ENCODE peak calls at places on chromosomes 1 and 21, in six cellular contexts. Y, O, Q, N, X and C are unnamed samples.
A peak's percentile ranks its signal among the peaks of the same experiment; 100 is the strongest.

GRCh38 chr1:154186852-154187501 is 4.9 kb downstream of the TPM3 start:
- DNase-seq in Y (no peak), O (no peak), Q (no peak), N (no peak), X (no peak), C (no peak)

GRCh38 chr1:77757066-77757584 is 2.5 kb downstream of the USP33 start:
- DNase-seq in Y (no peak), O (no peak), Q (no peak), N (no peak), X (no peak), C (no peak)

GRCh38 chr1:36393686-36394085 is 4.0 kb downstream of the LSM10 start:
- DNase-seq in Y (no peak), O (no peak), Q (no peak), N (no peak), X (peak; percentile 78), C (no peak)

GRCh38 chr21:45941338-45941710 is 40.2 kb upstream of the COL6A1 start:
- DNase-seq in Y (no peak), O (no peak), Q (no peak), N (no peak), X (no peak), C (no peak)

GRCh38 chr1:26833432-26834405 is 7.2 kb downstream of the ZDHHC18 start:
- DNase-seq in Y (peak; percentile 48), O (peak; percentile 76), Q (peak; percentile 52), N (no peak), X (no peak), C (peak; percentile 91)

GRCh38 chr1:228347181-228347580 is 59.5 kb downstream of the TRIM11 start:
- DNase-seq in Y (no peak), O (peak; percentile 14), Q (no peak), N (peak; percentile 17), X (peak; percentile 48), C (no peak)

GRCh38 chr1:165057956-165058355 is 298.6 kb downstream of the LMX1A start:
- DNase-seq in Y (no peak), O (no peak), Q (no peak), N (no peak), X (no peak), C (no peak)

GRCh38 chr1:145975216-145975615 is 10.7 kb downstream of the POLR3GL start:
- DNase-seq in Y (no peak), O (no peak), Q (no peak), N (no peak), X (no peak), C (no peak)

GRCh38 chr1:14614326-14614725 is 15.8 kb downstream of the KAZN start:
- DNase-seq in Y (no peak), O (no peak), Q (no peak), N (no peak), X (no peak), C (no peak)

GRCh38 chr1:9307303-9307702 is 14.6 kb downstream of the SPSB1 start:
- DNase-seq in Y (no peak), O (no peak), Q (no peak), N (no peak), X (no peak), C (no peak)
- H3K4me1 ChIP-seq in Y (peaks cover 26% of the 10 kb centered on the region), O (peaks cover 22% of the 10 kb centered on the region), Q (peaks cover 10% of the 10 kb centered on the region), N (peaks cover 52% of the 10 kb centered on the region), X (peaks cover 4% of the 10 kb centered on the region), C (no peaks in the 10 kb centered on the region)

GRCh38 chr1:11784993-11785769 is 20.6 kb downstream of the MTHFR start:
- DNase-seq in Y (peak; percentile 12), O (peak; percentile 85), Q (peak; percentile 68), N (peak; percentile 87), X (peak; percentile 91), C (peak; percentile 15)

GRCh38 chr1:11782127-11782708 is 20.2 kb downstream of the C1orf167 start:
- DNase-seq in Y (no peak), O (no peak), Q (no peak), N (no peak), X (peak; percentile 64), C (no peak)

GRCh38 chr1:11786168-11786567 is 19.6 kb downstream of the MTHFR start:
- DNase-seq in Y (no peak), O (no peak), Q (no peak), N (no peak), X (no peak), C (no peak)

GRCh38 chr1:11783556-11783955 is 21.6 kb downstream of the C1orf167 start:
- DNase-seq in Y (no peak), O (no peak), Q (no peak), N (no peak), X (no peak), C (no peak)

DNA sequence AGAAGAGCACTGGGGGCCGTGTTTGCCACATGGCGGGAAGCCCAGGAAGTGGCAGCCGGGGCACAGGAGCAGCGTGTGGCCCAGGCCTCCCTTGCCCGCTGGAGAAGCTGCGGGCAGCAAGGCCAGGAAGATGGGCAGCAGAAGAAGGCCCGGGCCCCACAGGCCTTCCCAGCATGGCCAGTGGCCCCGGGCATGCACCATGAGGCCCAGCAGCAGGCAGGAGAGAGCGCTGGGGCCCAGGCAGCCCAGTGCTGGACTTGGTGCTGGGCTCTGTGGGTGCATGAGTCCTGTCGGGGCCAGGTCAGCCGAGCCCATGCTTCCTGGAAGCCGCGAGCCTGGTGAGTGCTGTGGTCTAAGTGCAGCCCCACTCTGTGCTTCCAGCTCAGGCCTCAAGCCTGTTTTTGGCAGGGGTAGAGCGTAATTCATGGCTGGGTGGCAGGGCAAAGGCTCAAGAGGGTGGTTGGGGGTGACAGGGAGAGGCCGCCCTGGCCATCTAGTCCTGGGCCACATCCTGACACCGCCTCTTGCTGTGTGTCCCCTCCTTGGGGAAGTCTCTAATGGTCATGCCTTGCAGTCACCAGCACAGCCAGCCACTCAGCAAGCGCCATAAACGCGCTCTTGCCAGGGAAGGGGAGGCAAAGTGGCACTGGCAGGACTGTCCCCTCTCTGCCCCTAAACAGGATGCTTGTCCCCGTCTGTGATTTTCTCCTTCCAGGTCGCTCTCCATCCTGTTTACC is 21.3 kb downstream of the MTHFR start:
- DNase-seq in Y (no peak), O (no peak), Q (no peak), N (peak; percentile 67), X (peak; percentile 71), C (no peak)
- H3K27me3 ChIP-seq in Y (no peaks in the 10 kb centered on the region), O (no peaks in the 10 kb centered on the region), Q (no peaks in the 10 kb centered on the region), N (no peaks in the 10 kb centered on the region), X (no peaks in the 10 kb centered on the region), C (no peaks in the 10 kb centered on the region)

DNA sequence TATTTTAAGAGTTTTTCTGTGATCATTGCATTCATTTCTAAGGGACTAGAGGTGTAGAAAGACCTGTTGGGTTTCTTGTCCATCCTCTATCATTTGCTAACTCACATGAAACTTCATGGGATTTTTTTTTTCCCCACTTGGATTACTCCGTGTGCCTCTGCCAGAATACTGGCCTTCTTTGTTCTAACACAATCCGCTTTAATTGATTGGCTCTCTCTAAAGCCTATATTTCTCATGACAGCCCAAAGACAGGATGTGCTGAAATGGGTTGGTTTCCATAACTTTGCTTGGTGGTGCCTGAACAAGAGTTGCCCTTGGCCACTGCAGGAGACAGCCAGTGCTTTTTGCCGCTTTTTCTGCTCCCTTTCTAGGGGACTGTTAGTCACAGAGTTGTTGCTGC is 12.2 kb downstream of the CACHD1 start:
- DNase-seq in Y (no peak), O (no peak), Q (no peak), N (no peak), X (no peak), C (no peak)
- H3K4me1 ChIP-seq in Y (no peaks in the 10 kb centered on the region), O (peaks cover 12% of the 10 kb centered on the region), Q (peaks cover 11% of the 10 kb centered on the region), N (peaks cover 3% of the 10 kb centered on the region), X (no peaks in the 10 kb centered on the region), C (no peaks in the 10 kb centered on the region)

GRCh38 chr1:201585901-201586300 is 47.0 kb downstream of the NAV1 start:
- DNase-seq in Y (no peak), O (no peak), Q (no peak), N (no peak), X (no peak), C (no peak)

GRCh38 chr1:201589186-201589585 is 50.3 kb downstream of the NAV1 start:
- DNase-seq in Y (no peak), O (no peak), Q (no peak), N (no peak), X (no peak), C (no peak)

GRCh38 chr1:201586806-201587205 is 47.9 kb downstream of the NAV1 start:
- DNase-seq in Y (no peak), O (no peak), Q (no peak), N (peak; percentile 8), X (no peak), C (no peak)

GRCh38 chr1:201585099-201585498 is 46.2 kb downstream of the NAV1 start:
- DNase-seq in Y (no peak), O (no peak), Q (no peak), N (no peak), X (no peak), C (no peak)

GRCh38 chr1:201587729-201588128 is 48.8 kb downstream of the NAV1 start:
- DNase-seq in Y (no peak), O (no peak), Q (no peak), N (peak; percentile 4), X (no peak), C (no peak)
- H3K27me3 ChIP-seq in Y (peaks cover 9% of the 10 kb centered on the region), O (no peaks in the 10 kb centered on the region), Q (no peaks in the 10 kb centered on the region), N (no peaks in the 10 kb centered on the region), X (no peaks in the 10 kb centered on the region), C (no peaks in the 10 kb centered on the region)

DNA sequence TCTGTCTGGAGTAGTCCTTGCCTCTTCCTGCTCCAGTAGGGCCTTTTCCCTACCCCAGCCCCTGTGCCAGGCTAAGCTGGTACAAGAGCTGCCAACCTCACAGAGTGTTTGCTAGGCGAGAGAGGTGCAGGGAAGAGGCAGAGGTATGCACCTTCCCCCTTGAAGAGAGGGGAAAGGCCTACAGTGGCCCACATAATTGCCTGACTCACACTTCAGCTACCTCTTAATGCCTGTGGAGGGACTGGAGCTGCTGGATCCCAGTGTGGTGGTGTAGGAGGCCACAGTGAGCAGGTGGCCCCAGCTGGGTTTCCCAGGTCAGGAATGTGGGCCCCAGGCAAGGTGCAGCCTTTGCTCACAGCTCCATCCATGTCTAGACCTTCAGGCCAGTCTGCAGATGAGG is 3.3 kb upstream of the CCDC28B start:
- DNase-seq in Y (no peak), O (no peak), Q (no peak), N (no peak), X (no peak), C (no peak)
- H3K4me1 ChIP-seq in Y (peaks cover 62% of the 10 kb centered on the region), O (peaks cover 25% of the 10 kb centered on the region), Q (peaks cover 3% of the 10 kb centered on the region), N (peaks cover 22% of the 10 kb centered on the region), X (no peaks in the 10 kb centered on the region), C (peaks cover 37% of the 10 kb centered on the region)

GRCh38 chr1:3212453-3213230 is 143.6 kb downstream of the PRDM16 start:
- DNase-seq in Y (no peak), O (no peak), Q (no peak), N (no peak), X (no peak), C (no peak)

GRCh38 chr1:3211996-3212395 is 143.0 kb downstream of the PRDM16 start:
- DNase-seq in Y (no peak), O (no peak), Q (no peak), N (no peak), X (no peak), C (no peak)

GRCh38 chr1:3211582-3211981 is 142.6 kb downstream of the PRDM16 start:
- DNase-seq in Y (no peak), O (no peak), Q (no peak), N (no peak), X (no peak), C (no peak)

GRCh38 chr1:3215198-3216045 is 146.4 kb downstream of the PRDM16 start:
- DNase-seq in Y (no peak), O (no peak), Q (no peak), N (no peak), X (no peak), C (no peak)

DNA sequence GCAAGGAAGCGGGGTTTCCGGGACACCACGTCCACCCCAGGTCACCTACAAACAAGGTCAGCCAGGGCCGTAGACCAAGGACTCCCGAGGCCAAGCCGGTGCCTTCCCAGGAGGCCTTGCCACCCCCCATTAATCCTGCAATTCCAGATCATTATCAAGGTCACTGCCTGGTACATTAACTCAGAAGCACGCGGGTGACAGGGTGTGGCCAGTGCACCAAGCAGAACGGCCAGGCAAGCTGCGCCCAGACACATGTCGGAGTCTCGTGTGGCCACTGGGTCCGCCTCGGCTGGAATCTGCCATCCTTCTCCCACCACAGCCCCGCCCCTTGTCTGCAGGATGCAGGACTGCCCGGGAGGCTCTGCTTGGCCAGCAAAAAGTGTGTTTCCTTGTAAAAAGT is 144.7 kb downstream of the PRDM16 start:
- DNase-seq in Y (no peak), O (no peak), Q (no peak), N (no peak), X (no peak), C (no peak)
- H3K27me3 ChIP-seq in Y (no peaks in the 10 kb centered on the region), O (peaks cover 4% of the 10 kb centered on the region), Q (no peaks in the 10 kb centered on the region), N (peaks cover 11% of the 10 kb centered on the region), X (no peaks in the 10 kb centered on the region), C (no peaks in the 10 kb centered on the region)